ENCODE peak calls at places on chromosomes 2 and 18, in four cellular contexts. One of them, this sample, is unnamed.

GRCh38 chr2:47520302-47520630 is 117.3 kb downstream of the MSH2 start:
- DNase-seq in HepG2: no peak
- DNase-seq in K562: no peak
- DNase-seq in HCT116: no peak
- DNase-seq in this sample: no peak

GRCh38 chr2:168277276-168277675 is 29.9 kb upstream of the STK39 start:
- DNase-seq in HepG2: no peak
- DNase-seq in K562: no peak
- DNase-seq in HCT116: peak
- DNase-seq in this sample: no peak

GRCh38 chr2:184562532-184562931 is 35.8 kb upstream of the ZNF804A start:
- DNase-seq in K562: no peak
- DNase-seq in HepG2: no peak
- DNase-seq in HCT116: no peak
- DNase-seq in this sample: no peak

GRCh38 chr2:182980652-182981051 is 57.6 kb downstream of the NCKAP1 start:
- DNase-seq in HCT116: no peak
- DNase-seq in HepG2: no peak
- DNase-seq in K562: no peak
- DNase-seq in this sample: no peak

GRCh38 chr2:101546376-101547058 is 71.6 kb upstream of the RFX8 start:
- DNase-seq in HCT116: peak
- DNase-seq in HepG2: no peak
- DNase-seq in K562: no peak
- DNase-seq in this sample: no peak

GRCh38 chr2:180015951-180016709 is 9.0 kb upstream of the CWC22 start:
- DNase-seq in K562: no peak
- DNase-seq in HCT116: no peak
- DNase-seq in HepG2: no peak
- DNase-seq in this sample: no peak

GRCh38 chr2:127906206-127906926 is 20.6 kb upstream of the AMMECR1L start:
- DNase-seq in HCT116: no peak
- DNase-seq in K562: peak
- DNase-seq in HepG2: no peak
- DNase-seq in this sample: no peak

GRCh38 chr2:223469270-223470057 is 132.7 kb downstream of the SCG2 start:
- DNase-seq in K562: no peak
- DNase-seq in HCT116: no peak
- DNase-seq in HepG2: no peak
- DNase-seq in this sample: no peak

GRCh38 chr2:158845869-158846268 is 50.8 kb downstream of the DAPL1 start:
- DNase-seq in K562: no peak
- DNase-seq in HepG2: no peak
- DNase-seq in HCT116: no peak
- DNase-seq in this sample: no peak
- TF ChIP-seq JUND in K562: no peak
- TF ChIP-seq JUND in HepG2: no peak
- TF ChIP-seq JUND in HCT116: no peak
- TF ChIP-seq JUND in this sample: no peak

DNA sequence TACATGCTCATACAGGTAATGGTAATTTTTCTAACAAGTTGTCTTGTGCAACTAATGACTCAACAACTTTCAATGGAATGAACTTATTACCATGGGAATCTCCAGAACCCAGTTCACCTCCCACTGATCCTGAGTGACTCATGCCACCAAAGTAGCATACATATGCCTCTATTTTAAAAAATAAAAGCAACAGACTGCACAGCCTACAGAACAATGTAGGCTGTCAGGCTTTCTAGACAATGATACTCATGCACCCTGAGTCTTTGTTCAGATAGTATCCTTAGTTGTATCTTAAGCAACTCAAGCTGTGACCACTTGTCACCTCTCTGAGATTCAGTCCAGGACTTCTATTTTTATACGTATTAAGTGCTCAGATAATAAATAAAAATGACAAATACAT is 531.0 kb upstream of the SETBP1 start:
- DNase-seq in HepG2: no peak
- DNase-seq in K562: no peak
- DNase-seq in HCT116: no peak
- DNase-seq in this sample: no peak
- TF ChIP-seq JUND in HepG2: no peak
- TF ChIP-seq JUND in K562: no peak
- TF ChIP-seq JUND in HCT116: no peak
- TF ChIP-seq JUND in this sample: no peak

GRCh38 chr18:75244914-75245313 is 34.3 kb downstream of the TSHZ1 start:
- DNase-seq in HepG2: no peak
- DNase-seq in K562: no peak
- DNase-seq in HCT116: no peak
- DNase-seq in this sample: no peak

GRCh38 chr18:75247601-75248421 is 37.2 kb downstream of the TSHZ1 start:
- DNase-seq in K562: no peak
- DNase-seq in HepG2: peak
- DNase-seq in HCT116: no peak
- DNase-seq in this sample: no peak

GRCh38 chr18:75241705-75242104 is 31.1 kb downstream of the TSHZ1 start:
- DNase-seq in HCT116: no peak
- DNase-seq in K562: no peak
- DNase-seq in HepG2: peak
- DNase-seq in this sample: no peak

GRCh38 chr18:75247041-75247551 is 36.5 kb downstream of the TSHZ1 start:
- DNase-seq in K562: no peak
- DNase-seq in HepG2: no peak
- DNase-seq in HCT116: no peak
- DNase-seq in this sample: no peak

DNA sequence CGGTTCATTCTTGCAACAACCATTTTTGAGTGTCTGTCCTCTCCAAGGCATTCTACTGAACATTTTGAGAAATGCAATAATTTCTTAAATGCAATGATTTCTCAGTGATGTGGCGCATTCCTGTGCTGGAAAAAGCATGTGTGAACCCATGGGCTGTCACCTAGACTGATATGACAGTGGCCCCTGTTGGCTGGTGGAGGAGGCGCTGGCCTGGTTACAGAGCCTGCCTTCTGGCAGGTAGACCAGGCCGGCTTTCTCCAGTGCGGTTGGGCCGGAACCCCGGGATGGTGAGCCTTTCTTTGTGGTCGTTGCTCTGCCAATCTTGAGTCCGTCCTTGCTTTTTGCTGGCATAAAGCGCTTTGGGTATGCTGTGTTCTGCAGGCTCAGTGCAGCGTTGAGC is 33.7 kb downstream of the TSHZ1 start:
- DNase-seq in HCT116: no peak
- DNase-seq in K562: peak
- DNase-seq in HepG2: peak
- DNase-seq in this sample: no peak
- TF ChIP-seq JUND in HCT116: no peak
- TF ChIP-seq JUND in K562: no peak
- TF ChIP-seq JUND in HepG2: no peak
- TF ChIP-seq JUND in this sample: no peak

GRCh38 chr2:96601382-96602292 is 36.5 kb downstream of the KANSL3 start:
- DNase-seq in HepG2: peak
- DNase-seq in K562: peak
- DNase-seq in HCT116: no peak
- DNase-seq in this sample: no peak

GRCh38 chr2:96596596-96596995 is 41.5 kb downstream of the KANSL3 start:
- DNase-seq in HepG2: no peak
- DNase-seq in K562: no peak
- DNase-seq in HCT116: no peak
- DNase-seq in this sample: no peak

GRCh38 chr2:96604104-96604503 is 34.0 kb downstream of the KANSL3 start:
- DNase-seq in HepG2: peak
- DNase-seq in HCT116: no peak
- DNase-seq in K562: no peak
- DNase-seq in this sample: no peak

GRCh38 chr2:96599941-96600340 is 38.2 kb downstream of the KANSL3 start:
- DNase-seq in K562: no peak
- DNase-seq in HepG2: no peak
- DNase-seq in HCT116: no peak
- DNase-seq in this sample: no peak

DNA sequence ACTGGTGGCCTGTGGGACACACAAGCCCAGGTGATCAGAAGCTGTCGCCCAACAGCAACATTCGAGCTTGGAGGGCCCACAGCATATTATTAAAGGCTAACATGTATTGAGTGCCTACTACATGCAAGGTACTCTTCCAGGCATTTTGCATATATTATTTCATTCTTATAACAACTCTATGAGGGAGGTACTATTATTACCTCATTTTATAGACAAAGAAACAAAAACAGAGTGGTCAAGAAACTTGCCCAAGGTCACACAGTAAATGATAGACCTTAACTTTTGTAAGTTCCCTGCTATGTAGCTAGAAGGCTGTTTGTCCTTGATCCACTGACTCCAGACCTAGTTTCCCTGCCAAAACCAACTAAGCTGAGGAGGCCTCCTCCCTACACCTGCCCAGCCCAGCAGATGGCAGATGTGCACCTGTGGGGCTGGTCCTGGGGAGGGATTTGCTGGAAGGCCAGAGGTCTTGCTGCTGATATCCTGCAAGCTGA is 35.7 kb downstream of the KANSL3 start:
- DNase-seq in HCT116: no peak
- DNase-seq in K562: no peak
- DNase-seq in HepG2: peak
- DNase-seq in this sample: no peak
- TF ChIP-seq JUND in HCT116: no peak
- TF ChIP-seq JUND in K562: no peak
- TF ChIP-seq JUND in HepG2: no peak
- TF ChIP-seq JUND in this sample: no peak

GRCh38 chr2:74856599-74856998 is 22.7 kb downstream of the HK2 start:
- DNase-seq in K562: no peak
- DNase-seq in HCT116: no peak
- DNase-seq in HepG2: no peak
- DNase-seq in this sample: no peak

GRCh38 chr2:74856004-74856578 is 22.2 kb downstream of the HK2 start:
- DNase-seq in K562: no peak
- DNase-seq in HCT116: no peak
- DNase-seq in HepG2: peak
- DNase-seq in this sample: no peak

GRCh38 chr2:74857725-74858124 is 23.8 kb downstream of the HK2 start:
- DNase-seq in HCT116: no peak
- DNase-seq in HepG2: no peak
- DNase-seq in K562: no peak
- DNase-seq in this sample: no peak

GRCh38 chr2:74854401-74854800 is 20.5 kb downstream of the HK2 start:
- DNase-seq in K562: no peak
- DNase-seq in HCT116: no peak
- DNase-seq in HepG2: no peak
- DNase-seq in this sample: no peak

GRCh38 chr2:74857215-74857614 is 23.3 kb downstream of the HK2 start:
- DNase-seq in K562: no peak
- DNase-seq in HCT116: no peak
- DNase-seq in HepG2: no peak
- DNase-seq in this sample: no peak
- TF ChIP-seq JUND in K562: no peak
- TF ChIP-seq JUND in HCT116: no peak
- TF ChIP-seq JUND in HepG2: no peak
- TF ChIP-seq JUND in this sample: no peak

GRCh38 chr2:69946351-69947077 is 14.9 kb downstream of the ASPRV1 start:
- DNase-seq in K562: peak
- DNase-seq in HepG2: peak
- DNase-seq in HCT116: peak
- DNase-seq in this sample: no peak

GRCh38 chr2:69943841-69944604 is 17.4 kb downstream of the ASPRV1 start:
- DNase-seq in HCT116: no peak
- DNase-seq in HepG2: no peak
- DNase-seq in K562: no peak
- DNase-seq in this sample: no peak

GRCh38 chr2:69945447-69945846 is 16.0 kb downstream of the ASPRV1 start:
- DNase-seq in HCT116: no peak
- DNase-seq in HepG2: no peak
- DNase-seq in K562: no peak
- DNase-seq in this sample: no peak

GRCh38 chr2:69947078-69947801 is 14.2 kb downstream of the ASPRV1 start:
- DNase-seq in K562: no peak
- DNase-seq in HepG2: no peak
- DNase-seq in HCT116: no peak
- DNase-seq in this sample: no peak

DNA sequence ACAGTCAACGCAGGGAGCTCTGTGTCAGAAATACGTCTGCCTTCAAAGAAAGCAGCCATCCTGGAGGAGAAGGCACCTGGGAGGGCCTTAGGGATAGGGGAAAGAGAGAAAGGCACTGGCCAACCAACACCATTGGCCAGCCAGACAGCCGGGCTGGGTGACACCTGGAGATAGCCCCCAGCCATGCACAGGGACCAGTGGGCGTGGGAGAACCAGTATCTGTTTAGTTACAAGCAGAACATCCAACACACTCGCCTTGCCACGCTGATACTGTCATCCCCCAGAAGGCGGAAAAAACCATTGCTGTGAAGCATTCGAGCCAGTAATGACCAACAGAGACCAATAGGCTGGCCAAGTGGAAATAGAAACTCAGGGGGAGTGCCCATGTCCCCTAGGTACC is 15.5 kb downstream of the ASPRV1 start:
- DNase-seq in HepG2: no peak
- DNase-seq in K562: no peak
- DNase-seq in HCT116: no peak
- DNase-seq in this sample: no peak
- TF ChIP-seq JUND in HepG2: no peak
- TF ChIP-seq JUND in K562: no peak
- TF ChIP-seq JUND in HCT116: no peak
- TF ChIP-seq JUND in this sample: no peak

DNA sequence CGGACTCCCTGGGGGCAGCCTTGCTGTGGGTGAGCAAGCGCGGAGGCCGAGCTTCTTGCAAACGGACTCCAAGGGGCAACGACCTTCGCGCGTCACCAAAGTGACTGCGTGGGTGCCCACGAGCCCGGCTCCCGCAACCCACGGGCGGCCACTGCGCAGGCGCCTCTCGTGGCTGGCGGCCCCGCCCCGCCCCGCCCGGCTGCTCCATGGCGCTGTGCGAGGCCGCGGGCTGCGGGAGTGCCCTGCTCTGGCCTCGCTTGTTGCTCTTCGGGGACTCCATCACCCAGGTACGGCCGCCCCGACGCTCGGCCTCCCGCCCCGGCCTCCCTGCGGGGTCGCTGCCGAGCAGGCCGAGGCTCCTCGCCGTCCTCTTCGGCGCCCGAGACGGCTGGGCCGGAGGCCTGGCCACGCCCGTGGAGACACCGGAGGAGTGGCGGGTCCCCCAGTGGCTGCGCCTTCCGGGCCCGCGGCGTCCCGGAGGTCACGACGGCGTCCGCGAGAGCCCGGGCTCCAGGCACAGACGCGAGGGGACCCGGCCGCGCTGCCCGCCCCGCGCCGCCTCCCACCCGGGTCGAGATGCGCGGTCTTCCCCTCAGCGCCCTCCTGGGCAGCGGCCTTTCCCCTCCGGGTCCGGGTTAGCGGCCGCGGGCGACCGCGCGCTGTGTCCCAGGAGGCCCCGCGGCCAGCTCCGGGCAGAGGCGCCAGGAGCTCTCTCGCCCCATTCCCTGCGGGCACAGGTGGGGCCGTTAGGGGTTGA is at the start of gene IAH1:
- DNase-seq in HCT116: no peak
- DNase-seq in HepG2: no peak
- DNase-seq in K562: no peak
- DNase-seq in this sample: peak
- TF ChIP-seq JUND in HCT116: no peak
- TF ChIP-seq JUND in HepG2: no peak
- TF ChIP-seq JUND in K562: no peak
- TF ChIP-seq JUND in this sample: no peak

GRCh38 chr2:119486196-119486827 is 38.0 kb downstream of the SCTR start:
- DNase-seq in HCT116: no peak
- DNase-seq in K562: no peak
- DNase-seq in HepG2: no peak
- DNase-seq in this sample: no peak
- TF ChIP-seq JUND in HCT116: no peak
- TF ChIP-seq JUND in K562: no peak
- TF ChIP-seq JUND in HepG2: no peak
- TF ChIP-seq JUND in this sample: no peak

GRCh38 chr2:157875720-157876065 is 437 bp downstream of the ACVR1 start:
- DNase-seq in HepG2: peak
- DNase-seq in HCT116: no peak
- DNase-seq in K562: peak
- DNase-seq in this sample: no peak
- TF ChIP-seq JUND in HepG2: no peak
- TF ChIP-seq JUND in HCT116: no peak
- TF ChIP-seq JUND in K562: no peak
- TF ChIP-seq JUND in this sample: no peak